ENCODE peak calls at places on chromosomes 7 and 10, in nine cellular contexts. P is foreskin fibroblast; I is fibroblast of the aortic adventitia; C is cardiac muscle cell; K is CD8-positive, alpha-beta T cell; Y is cardiac fibroblast; Q is stomach; N is AG04450; T is H1. H is an unnamed sample.

GRCh38 chr7:57204411-57204811 is 72.2 kb upstream of the ZNF479 start:
- DNase-seq in N (no peak), Q (peak; percentile 16), Y (no peak), T (no peak), I (no peak), P (no peak), K (no peak), C (no peak), H (no peak)

GRCh38 chr10:77036993-77037734 is 600.4 kb downstream of the KCNMA1 start:
- DNase-seq in T (peak; percentile 34), P (no peak), K (no peak), Q (no peak), N (no peak), Y (peak; percentile 26), I (no peak), C (peak; percentile 31), H (peak; percentile 41)

GRCh38 chr7:28176645-28177044 is 4.0 kb downstream of the JAZF1 start:
- DNase-seq in P (no peak), C (peak; percentile 17), N (no peak), I (no peak), Y (no peak), T (no peak), K (no peak), Q (no peak), H (no peak)

GRCh38 chr10:121617176-121617575 is 18.9 kb upstream of the FGFR2 start:
- DNase-seq in N (no peak), K (no peak), T (no peak), Y (no peak), Q (no peak), I (no peak), P (no peak), C (no peak), H (no peak)

GRCh38 chr7:68121655-68122054 is 1125.0 kb downstream of the TYW1 start:
- DNase-seq in Q (no peak), C (no peak), K (no peak), Y (no peak), N (no peak), P (no peak), T (no peak), I (no peak), H (no peak)

GRCh38 chr7:105101864-105102263 is 87.9 kb downstream of the KMT2E start:
- DNase-seq in Q (no peak), N (no peak), P (no peak), K (no peak), Y (peak; percentile 28), C (no peak), I (no peak), T (no peak), H (peak; percentile 48)

GRCh38 chr7:96397936-96398596 is 76.2 kb upstream of the SLC25A13 start:
- DNase-seq in K (no peak), I (peak; percentile 10), C (peak; percentile 20), T (no peak), Y (no peak), N (no peak), Q (no peak), P (no peak), H (no peak)

GRCh38 chr10:16948335-16948734 is 131.1 kb upstream of the RSU1 start:
- DNase-seq in Q (no peak), P (no peak), I (no peak), N (no peak), T (no peak), C (no peak), K (peak; percentile 15), Y (no peak), H (no peak)

GRCh38 chr7:73606801-73607691 is 17.3 kb downstream of the MLXIPL start:
- DNase-seq in Q (peak; percentile 59), T (no peak), C (peak; percentile 79), N (no peak), I (peak; percentile 42), Y (peak; percentile 43), K (peak; percentile 37), P (no peak), H (peak; percentile 53)

GRCh38 chr10:31515819-31516402 is 196.9 kb downstream of the ZEB1 start:
- DNase-seq in K (no peak), Q (no peak), N (no peak), I (peak; percentile 22), P (no peak), Y (peak; percentile 43), T (no peak), C (no peak), H (no peak)

GRCh38 chr10:17435898-17436297 is 18.5 kb downstream of the ST8SIA6 start:
- DNase-seq in Y (no peak), K (no peak), N (no peak), I (no peak), P (no peak), T (no peak), Q (no peak), C (no peak), H (no peak)

GRCh38 chr7:64934478-64934877 is 31.4 kb downstream of the ZNF273 start:
- DNase-seq in N (no peak), T (no peak), Y (no peak), I (no peak), Q (no peak), C (no peak), K (no peak), P (no peak), H (no peak)

GRCh38 chr7:732094-732541 is 5.0 kb upstream of the PRKAR1B start:
- DNase-seq in N (no peak), K (no peak), P (no peak), I (no peak), Y (peak; percentile 14), T (no peak), Q (peak; percentile 87), C (peak; percentile 45), H (peak; percentile 17)

GRCh38 chr7:1873070-1873405 is 203.0 kb downstream of the ELFN1 start:
- DNase-seq in Y (no peak), K (no peak), N (no peak), I (no peak), P (no peak), Q (no peak), C (no peak), T (no peak), H (no peak)

GRCh38 chr7:150983893-150984368 is 5.8 kb upstream of the KCNH2 start:
- DNase-seq in P (no peak), Y (peak; percentile 39), Q (no peak), C (peak; percentile 89), K (no peak), N (no peak), T (no peak), I (peak; percentile 45), H (peak; percentile 30)

GRCh38 chr7:30585675-30586074 is 9.0 kb upstream of the GARS1 start:
- DNase-seq in C (no peak), T (no peak), K (no peak), Q (no peak), P (no peak), N (no peak), Y (peak; percentile 25), I (no peak), H (no peak)

GRCh38 chr7:3688061-3688460 is 387.0 kb downstream of the SDK1 start:
- DNase-seq in K (no peak), C (no peak), I (no peak), T (no peak), P (no peak), Y (no peak), Q (no peak), N (no peak), H (no peak)

GRCh38 chr10:32577448-32577847 is 131.5 kb downstream of the CCDC7 start:
- DNase-seq in C (no peak), Y (peak; percentile 5), P (peak; percentile 18), Q (no peak), I (no peak), T (no peak), N (no peak), K (no peak), H (no peak)

GRCh38 chr7:43308913-43309789 is 196.7 kb downstream of the HECW1 start:
- DNase-seq in N (no peak), K (no peak), C (no peak), I (no peak), Q (no peak), T (no peak), Y (no peak), P (no peak), H (peak; percentile 38)
- TF ChIP-seq CTCF in N (no peak), K (no peak), C (no peak), I (no peak), Q (no peak), T (no peak), Y (no peak), P (no peak), H (no peak)

GRCh38 chr10:14916600-14916999 is 37.3 kb downstream of the DCLRE1C start:
- DNase-seq in K (no peak), P (no peak), C (no peak), T (no peak), I (no peak), Y (no peak), Q (no peak), N (no peak), H (no peak)

GRCh38 chr10:14918964-14919363 is 34.9 kb downstream of the DCLRE1C start:
- DNase-seq in C (no peak), P (no peak), Y (no peak), K (no peak), T (no peak), Q (no peak), I (no peak), N (no peak), H (peak; percentile 37)

GRCh38 chr10:14917827-14918226 is 36.1 kb downstream of the DCLRE1C start:
- DNase-seq in Q (no peak), C (no peak), K (no peak), Y (no peak), I (no peak), P (no peak), T (no peak), N (no peak), H (no peak)
- H3K4me3 ChIP-seq in Q (no peak overlapping the region), C (no peak overlapping the region), K (no peak overlapping the region), Y (no peak overlapping the region), I (no peak overlapping the region), P (no peak overlapping the region), T (no peak overlapping the region), N (no peak overlapping the region), H (no peak overlapping the region)

GRCh38 chr10:103612462-103613365 is 119.2 kb downstream of the NEURL1 start:
- DNase-seq in P (peak; percentile 84), T (no peak), Y (peak; percentile 84), I (peak; percentile 58), N (peak; percentile 54), Q (no peak), K (no peak), C (no peak), H (no peak)
- TF ChIP-seq CTCF in P (no peak), T (no peak), Y (peak; percentile 19), I (peak; percentile 7), N (peak; percentile 39), Q (no peak), K (no peak), C (peak; percentile 15), H (no peak)

GRCh38 chr7:47323904-47324303 is 258.0 kb downstream of the TNS3 start:
- DNase-seq in Q (no peak), Y (no peak), K (no peak), P (no peak), C (no peak), N (no peak), I (no peak), T (no peak), H (no peak)
- H3K4me3 ChIP-seq in Q (no peak overlapping the region), Y (no peak overlapping the region), K (no peak overlapping the region), P (no peak overlapping the region), C (no peak overlapping the region), N (no peak overlapping the region), I (no peak overlapping the region), T (no peak overlapping the region), H (no peak overlapping the region)

H was measured in GM12865.